ENCODE peak calls at places on chromosomes 4 and X, in six cellular contexts. One of them, this sample, is unnamed.

GRCh38 chr4:40721730-40722171 is 28.0 kb upstream of the NSUN7 start:
- DNase-seq in cardiac muscle cell: no peak
- DNase-seq in SW480: no peak
- DNase-seq in glutamatergic neuron: no peak
- DNase-seq in natural killer cell treated with Interleukin-12 subunit alpha and Interleukin-12 subunit beta and Interleukin-15 and Interleukin-18, amount 100 ng/mL, for 72 hours: no peak
- DNase-seq in T follicular helper cell: no peak
- DNase-seq in this sample: no peak

GRCh38 chrX:100654256-100654655 is 10.3 kb downstream of the SRPX2 start:
- DNase-seq in cardiac muscle cell: peak
- DNase-seq in natural killer cell treated with Interleukin-12 subunit alpha and Interleukin-12 subunit beta and Interleukin-15 and Interleukin-18, amount 100 ng/mL, for 72 hours: no peak
- DNase-seq in SW480: peak
- DNase-seq in glutamatergic neuron: no peak
- DNase-seq in T follicular helper cell: no peak
- DNase-seq in this sample: no peak

GRCh38 chr4:94714761-94715160 is 43.0 kb upstream of the BMPR1B start:
- DNase-seq in glutamatergic neuron: no peak
- DNase-seq in natural killer cell treated with Interleukin-12 subunit alpha and Interleukin-12 subunit beta and Interleukin-15 and Interleukin-18, amount 100 ng/mL, for 72 hours: no peak
- DNase-seq in cardiac muscle cell: peak
- DNase-seq in SW480: no peak
- DNase-seq in T follicular helper cell: no peak
- DNase-seq in this sample: no peak

GRCh38 chr4:54986095-54986846 is 139.1 kb downstream of the KDR start:
- DNase-seq in glutamatergic neuron: no peak
- DNase-seq in T follicular helper cell: no peak
- DNase-seq in natural killer cell treated with Interleukin-12 subunit alpha and Interleukin-12 subunit beta and Interleukin-15 and Interleukin-18, amount 100 ng/mL, for 72 hours: no peak
- DNase-seq in cardiac muscle cell: no peak
- DNase-seq in SW480: no peak
- DNase-seq in this sample: no peak

GRCh38 chr4:88275516-88275915 is 8.8 kb downstream of the PPM1K start:
- DNase-seq in SW480: no peak
- DNase-seq in cardiac muscle cell: no peak
- DNase-seq in natural killer cell treated with Interleukin-12 subunit alpha and Interleukin-12 subunit beta and Interleukin-15 and Interleukin-18, amount 100 ng/mL, for 72 hours: no peak
- DNase-seq in T follicular helper cell: no peak
- DNase-seq in glutamatergic neuron: no peak
- DNase-seq in this sample: no peak

GRCh38 chr4:2792711-2793577 is at the start of gene SH3BP2:
- DNase-seq in glutamatergic neuron: peak
- DNase-seq in natural killer cell treated with Interleukin-12 subunit alpha and Interleukin-12 subunit beta and Interleukin-15 and Interleukin-18, amount 100 ng/mL, for 72 hours: peak
- DNase-seq in T follicular helper cell: peak
- DNase-seq in cardiac muscle cell: peak
- DNase-seq in SW480: no peak
- DNase-seq in this sample: peak

GRCh38 chr4:9924750-9925149 is 96.5 kb downstream of the SLC2A9 start:
- DNase-seq in cardiac muscle cell: peak
- DNase-seq in SW480: peak
- DNase-seq in T follicular helper cell: no peak
- DNase-seq in glutamatergic neuron: no peak
- DNase-seq in natural killer cell treated with Interleukin-12 subunit alpha and Interleukin-12 subunit beta and Interleukin-15 and Interleukin-18, amount 100 ng/mL, for 72 hours: no peak
- DNase-seq in this sample: no peak

GRCh38 chr4:152780267-152780811 is 585 bp downstream of the ARFIP1 start:
- DNase-seq in T follicular helper cell: peak
- DNase-seq in SW480: peak
- DNase-seq in natural killer cell treated with Interleukin-12 subunit alpha and Interleukin-12 subunit beta and Interleukin-15 and Interleukin-18, amount 100 ng/mL, for 72 hours: no peak
- DNase-seq in glutamatergic neuron: peak
- DNase-seq in cardiac muscle cell: peak
- DNase-seq in this sample: no peak

GRCh38 chrX:137432609-137433008 is 133.3 kb upstream of the ZIC3 start:
- DNase-seq in cardiac muscle cell: no peak
- DNase-seq in T follicular helper cell: no peak
- DNase-seq in glutamatergic neuron: peak
- DNase-seq in SW480: peak
- DNase-seq in natural killer cell treated with Interleukin-12 subunit alpha and Interleukin-12 subunit beta and Interleukin-15 and Interleukin-18, amount 100 ng/mL, for 72 hours: no peak
- DNase-seq in this sample: no peak

GRCh38 chr4:97910005-97910404 is 233.3 kb downstream of the STPG2 start:
- DNase-seq in natural killer cell treated with Interleukin-12 subunit alpha and Interleukin-12 subunit beta and Interleukin-15 and Interleukin-18, amount 100 ng/mL, for 72 hours: no peak
- DNase-seq in T follicular helper cell: no peak
- DNase-seq in SW480: no peak
- DNase-seq in glutamatergic neuron: no peak
- DNase-seq in cardiac muscle cell: no peak
- DNase-seq in this sample: no peak

GRCh38 chr4:140116442-140117104 is 37.4 kb downstream of the MAML3 start:
- DNase-seq in T follicular helper cell: no peak
- DNase-seq in natural killer cell treated with Interleukin-12 subunit alpha and Interleukin-12 subunit beta and Interleukin-15 and Interleukin-18, amount 100 ng/mL, for 72 hours: no peak
- DNase-seq in cardiac muscle cell: no peak
- DNase-seq in SW480: peak
- DNase-seq in glutamatergic neuron: no peak
- DNase-seq in this sample: no peak

GRCh38 chrX:39162322-39162721 is 361.1 kb downstream of the MID1IP1 start:
- DNase-seq in SW480: no peak
- DNase-seq in natural killer cell treated with Interleukin-12 subunit alpha and Interleukin-12 subunit beta and Interleukin-15 and Interleukin-18, amount 100 ng/mL, for 72 hours: no peak
- DNase-seq in cardiac muscle cell: no peak
- DNase-seq in T follicular helper cell: peak
- DNase-seq in glutamatergic neuron: peak
- DNase-seq in this sample: no peak

GRCh38 chr4:147318581-147318980 is 162.3 kb upstream of the EDNRA start:
- DNase-seq in glutamatergic neuron: no peak
- DNase-seq in cardiac muscle cell: peak
- DNase-seq in SW480: no peak
- DNase-seq in natural killer cell treated with Interleukin-12 subunit alpha and Interleukin-12 subunit beta and Interleukin-15 and Interleukin-18, amount 100 ng/mL, for 72 hours: no peak
- DNase-seq in T follicular helper cell: no peak
- DNase-seq in this sample: no peak

GRCh38 chrX:136752796-136753195 is 27.9 kb downstream of the ARHGEF6 start:
- DNase-seq in natural killer cell treated with Interleukin-12 subunit alpha and Interleukin-12 subunit beta and Interleukin-15 and Interleukin-18, amount 100 ng/mL, for 72 hours: no peak
- DNase-seq in cardiac muscle cell: no peak
- DNase-seq in SW480: no peak
- DNase-seq in glutamatergic neuron: no peak
- DNase-seq in T follicular helper cell: no peak
- DNase-seq in this sample: no peak

GRCh38 chr4:163701915-163702314 is 207.4 kb downstream of the TMA16 start:
- DNase-seq in cardiac muscle cell: no peak
- DNase-seq in glutamatergic neuron: no peak
- DNase-seq in natural killer cell treated with Interleukin-12 subunit alpha and Interleukin-12 subunit beta and Interleukin-15 and Interleukin-18, amount 100 ng/mL, for 72 hours: no peak
- DNase-seq in T follicular helper cell: no peak
- DNase-seq in SW480: peak
- DNase-seq in this sample: no peak

GRCh38 chr4:30555778-30556177 is 164.4 kb upstream of the PCDH7 start:
- DNase-seq in SW480: no peak
- DNase-seq in natural killer cell treated with Interleukin-12 subunit alpha and Interleukin-12 subunit beta and Interleukin-15 and Interleukin-18, amount 100 ng/mL, for 72 hours: no peak
- DNase-seq in cardiac muscle cell: no peak
- DNase-seq in T follicular helper cell: no peak
- DNase-seq in glutamatergic neuron: no peak
- DNase-seq in this sample: no peak

GRCh38 chrX:40127052-40127451 is 29.3 kb upstream of the BCOR start:
- DNase-seq in glutamatergic neuron: peak
- DNase-seq in SW480: no peak
- DNase-seq in natural killer cell treated with Interleukin-12 subunit alpha and Interleukin-12 subunit beta and Interleukin-15 and Interleukin-18, amount 100 ng/mL, for 72 hours: no peak
- DNase-seq in cardiac muscle cell: no peak
- DNase-seq in T follicular helper cell: no peak
- DNase-seq in this sample: no peak

GRCh38 chr4:88106205-88106604 is 52.2 kb downstream of the ABCG2 start:
- DNase-seq in natural killer cell treated with Interleukin-12 subunit alpha and Interleukin-12 subunit beta and Interleukin-15 and Interleukin-18, amount 100 ng/mL, for 72 hours: no peak
- DNase-seq in T follicular helper cell: no peak
- DNase-seq in SW480: no peak
- DNase-seq in cardiac muscle cell: no peak
- DNase-seq in glutamatergic neuron: no peak
- DNase-seq in this sample: no peak

GRCh38 chrX:130975947-130976346 is 72.9 kb upstream of the ENOX2 start:
- DNase-seq in T follicular helper cell: no peak
- DNase-seq in glutamatergic neuron: peak
- DNase-seq in cardiac muscle cell: peak
- DNase-seq in SW480: peak
- DNase-seq in natural killer cell treated with Interleukin-12 subunit alpha and Interleukin-12 subunit beta and Interleukin-15 and Interleukin-18, amount 100 ng/mL, for 72 hours: no peak
- DNase-seq in this sample: no peak

GRCh38 chr4:30744957-30745640 is 24.9 kb downstream of the PCDH7 start:
- DNase-seq in natural killer cell treated with Interleukin-12 subunit alpha and Interleukin-12 subunit beta and Interleukin-15 and Interleukin-18, amount 100 ng/mL, for 72 hours: no peak
- DNase-seq in glutamatergic neuron: no peak
- DNase-seq in SW480: no peak
- DNase-seq in T follicular helper cell: no peak
- DNase-seq in cardiac muscle cell: peak
- DNase-seq in this sample: no peak

GRCh38 chrX:77785400-77785745 is 643 bp downstream of the ATRX start:
- DNase-seq in T follicular helper cell: no peak
- DNase-seq in SW480: peak
- DNase-seq in natural killer cell treated with Interleukin-12 subunit alpha and Interleukin-12 subunit beta and Interleukin-15 and Interleukin-18, amount 100 ng/mL, for 72 hours: no peak
- DNase-seq in glutamatergic neuron: peak
- DNase-seq in cardiac muscle cell: peak
- DNase-seq in this sample: no peak

GRCh38 chr4:75584067-75584466 is 28.2 kb downstream of the ODAPH start:
- DNase-seq in T follicular helper cell: no peak
- DNase-seq in SW480: no peak
- DNase-seq in natural killer cell treated with Interleukin-12 subunit alpha and Interleukin-12 subunit beta and Interleukin-15 and Interleukin-18, amount 100 ng/mL, for 72 hours: no peak
- DNase-seq in glutamatergic neuron: no peak
- DNase-seq in cardiac muscle cell: peak
- DNase-seq in this sample: no peak

GRCh38 chrX:148192547-148192946 is 211.4 kb downstream of the FMR1NB start:
- DNase-seq in glutamatergic neuron: no peak
- DNase-seq in cardiac muscle cell: no peak
- DNase-seq in SW480: no peak
- DNase-seq in natural killer cell treated with Interleukin-12 subunit alpha and Interleukin-12 subunit beta and Interleukin-15 and Interleukin-18, amount 100 ng/mL, for 72 hours: no peak
- DNase-seq in T follicular helper cell: no peak
- DNase-seq in this sample: no peak

GRCh38 chrX:40719218-40719617 is 16.1 kb downstream of the MED14 start:
- DNase-seq in glutamatergic neuron: no peak
- DNase-seq in T follicular helper cell: no peak
- DNase-seq in SW480: no peak
- DNase-seq in cardiac muscle cell: peak
- DNase-seq in natural killer cell treated with Interleukin-12 subunit alpha and Interleukin-12 subunit beta and Interleukin-15 and Interleukin-18, amount 100 ng/mL, for 72 hours: no peak
- DNase-seq in this sample: no peak

GRCh38 chr4:40570348-40571077 is 59.2 kb downstream of the RBM47 start:
- DNase-seq in T follicular helper cell: no peak
- DNase-seq in SW480: no peak
- DNase-seq in natural killer cell treated with Interleukin-12 subunit alpha and Interleukin-12 subunit beta and Interleukin-15 and Interleukin-18, amount 100 ng/mL, for 72 hours: no peak
- DNase-seq in cardiac muscle cell: no peak
- DNase-seq in glutamatergic neuron: no peak
- DNase-seq in this sample: peak